ENCODE peak calls at places on chromosomes 13 and 19, in four cellular contexts. One of them, this sample, is unnamed.
A peak's percentile ranks its signal among the peaks of the same experiment; 100 is the strongest.

GRCh38 chr13:47215741-47216140 is 318.9 kb upstream of the HTR2A start:
- DNase-seq in transverse colon: no peak
- DNase-seq in right cardiac atrium: no peak
- DNase-seq in activated naive CD4-positive, alpha-beta T cell: no peak
- DNase-seq in this sample: no peak

GRCh38 chr13:109274188-109274821 is 512.1 kb downstream of the IRS2 start:
- DNase-seq in right cardiac atrium: no peak
- DNase-seq in activated naive CD4-positive, alpha-beta T cell: no peak
- DNase-seq in transverse colon: no peak
- DNase-seq in this sample: no peak

GRCh38 chr13:32504876-32505275 is 33.7 kb downstream of the N4BP2L2 start:
- DNase-seq in activated naive CD4-positive, alpha-beta T cell: no peak
- DNase-seq in right cardiac atrium: no peak
- DNase-seq in transverse colon: no peak
- DNase-seq in this sample: no peak

GRCh38 chr13:77918391-77919261 is at the start of gene EDNRB:
- DNase-seq in transverse colon: peak; percentile 18
- DNase-seq in right cardiac atrium: peak; percentile 74
- DNase-seq in activated naive CD4-positive, alpha-beta T cell: no peak
- DNase-seq in this sample: no peak

GRCh38 chr19:19745496-19746285 is 12.8 kb upstream of the ZNF14 start:
- DNase-seq in transverse colon: no peak
- DNase-seq in activated naive CD4-positive, alpha-beta T cell: no peak
- DNase-seq in right cardiac atrium: no peak
- DNase-seq in this sample: no peak

GRCh38 chr19:14089662-14090508 is 666 bp downstream of the SAMD1 start:
- DNase-seq in transverse colon: peak; percentile 63
- DNase-seq in activated naive CD4-positive, alpha-beta T cell: peak; percentile 16
- DNase-seq in right cardiac atrium: peak; percentile 71
- DNase-seq in this sample: no peak

GRCh38 chr19:13016628-13017305 is 21.5 kb downstream of the NFIX start:
- DNase-seq in right cardiac atrium: no peak
- DNase-seq in activated naive CD4-positive, alpha-beta T cell: no peak
- DNase-seq in transverse colon: no peak
- DNase-seq in this sample: no peak

GRCh38 chr13:24459234-24459633 is 53.3 kb downstream of the PARP4 start:
- DNase-seq in transverse colon: no peak
- DNase-seq in activated naive CD4-positive, alpha-beta T cell: no peak
- DNase-seq in right cardiac atrium: no peak
- DNase-seq in this sample: no peak

GRCh38 chr13:23320926-23321533 is 112.5 kb downstream of the SACS start:
- DNase-seq in right cardiac atrium: no peak
- DNase-seq in activated naive CD4-positive, alpha-beta T cell: no peak
- DNase-seq in transverse colon: no peak
- DNase-seq in this sample: no peak

GRCh38 chr13:76226941-76227340 is 590.8 kb downstream of the LMO7 start:
- DNase-seq in transverse colon: no peak
- DNase-seq in right cardiac atrium: no peak
- DNase-seq in activated naive CD4-positive, alpha-beta T cell: no peak
- DNase-seq in this sample: no peak

GRCh38 chr13:30702006-30702405 is 33.3 kb upstream of the ALOX5AP start:
- DNase-seq in right cardiac atrium: no peak
- DNase-seq in activated naive CD4-positive, alpha-beta T cell: no peak
- DNase-seq in transverse colon: no peak
- DNase-seq in this sample: no peak